ENCODE peak calls at places on chromosomes 12 and 14, in seven cellular contexts. J is RPMI7951; O is stimulated activated CD8-positive, alpha-beta memory T cell treated with anti-CD3 and anti-CD28 coated beads, Interleukin-15, amount 100 ng/mL, for 4 hours; H is ascending aorta; D is progenitor cell of endocrine pancreas; I is breast epithelium; T is AG09319. M is an unnamed sample.

GRCh38 chr12:109606261-109607028 is 32.9 kb downstream of the MVK start:
- DNase-seq in I (no peak), T (no peak), O (no peak), D (peak; percentile 37), H (no peak), J (no peak), M (no peak)

GRCh38 chr14:58826845-58827686 is 189.3 kb downstream of the DACT1 start:
- DNase-seq in T (no peak), O (no peak), I (no peak), D (no peak), H (no peak), J (peak; percentile 29), M (no peak)

GRCh38 chr14:103315368-103315911 is 18.6 kb upstream of the EIF5 start:
- DNase-seq in J (peak; percentile 7), H (peak; percentile 75), T (no peak), O (no peak), I (no peak), D (no peak), M (peak; percentile 57)

GRCh38 chr12:108930155-108930554 is 50.3 kb downstream of the DAO start:
- DNase-seq in J (no peak), I (no peak), T (no peak), O (no peak), D (no peak), H (no peak), M (no peak)

GRCh38 chr12:5966486-5967095 is 21.5 kb upstream of the ANO2 start:
- DNase-seq in D (no peak), O (no peak), H (no peak), I (no peak), T (no peak), J (no peak), M (no peak)

GRCh38 chr12:67647547-67648305 is 819 bp upstream of the DYRK2 start:
- DNase-seq in I (peak; percentile 78), D (peak; percentile 54), J (peak; percentile 91), H (peak; percentile 84), T (peak; percentile 75), O (no peak), M (peak; percentile 87)

GRCh38 chr12:99281277-99281676 is 366.3 kb upstream of the GARIN6 start:
- DNase-seq in T (no peak), H (no peak), O (no peak), D (no peak), J (peak; percentile 22), I (no peak), M (no peak)

GRCh38 chr14:49960453-49960852 is 67.6 kb downstream of the ARF6 start:
- DNase-seq in D (no peak), I (no peak), H (no peak), J (no peak), O (no peak), T (no peak), M (no peak)

GRCh38 chr12:125210104-125210755 is 145.0 kb downstream of the AACS start:
- DNase-seq in D (no peak), I (no peak), H (no peak), T (no peak), O (no peak), J (no peak), M (no peak)

GRCh38 chr12:11684393-11684792 is 34.9 kb downstream of the ETV6 start:
- DNase-seq in H (no peak), D (no peak), I (no peak), O (no peak), J (no peak), T (no peak), M (no peak)

GRCh38 chr12:102960766-102961487 is 3.5 kb downstream of the ASCL1 start:
- DNase-seq in D (no peak), O (no peak), I (no peak), J (no peak), H (no peak), T (no peak), M (no peak)

GRCh38 chr12:49827351-49828099 is 688 bp downstream of the NCKAP5L start:
- DNase-seq in O (no peak), D (peak; percentile 67), H (peak; percentile 78), T (no peak), I (no peak), J (peak; percentile 85), M (peak; percentile 79)

GRCh38 chr12:111775205-111776193 is 8.8 kb downstream of the ALDH2 start:
- DNase-seq in T (peak; percentile 90), O (no peak), D (no peak), J (peak; percentile 8), H (peak; percentile 91), I (peak; percentile 79), M (peak; percentile 88)

GRCh38 chr12:10372534-10372931 is 17.3 kb downstream of the KLRK1 start:
- DNase-seq in H (no peak), I (no peak), J (no peak), D (no peak), O (no peak), T (no peak), M (no peak)

GRCh38 chr12:71636704-71637115 is 26.9 kb downstream of the ZFC3H1 start:
- DNase-seq in H (no peak), I (no peak), O (no peak), J (peak; percentile 51), D (no peak), T (peak; percentile 38), M (no peak)

GRCh38 chr14:102554835-102555819 is 37.3 kb upstream of the RCOR1 start:
- DNase-seq in T (no peak), D (peak; percentile 31), J (peak; percentile 57), I (no peak), H (no peak), O (peak; percentile 33), M (no peak)

GRCh38 chr12:130203151-130203550 is 40.9 kb downstream of the FZD10 start:
- DNase-seq in I (no peak), D (no peak), H (peak; percentile 31), O (no peak), J (no peak), T (no peak), M (no peak)

GRCh38 chr14:84087986-84088531 is 1441.9 kb upstream of the FLRT2 start:
- DNase-seq in H (no peak), O (no peak), I (no peak), T (peak; percentile 27), J (no peak), D (no peak), M (no peak)

GRCh38 chr12:71461787-71462328 is 22.3 kb downstream of the LGR5 start:
- DNase-seq in H (no peak), I (no peak), T (no peak), D (no peak), O (no peak), J (no peak), M (no peak)

GRCh38 chr14:31169877-31170276 is 37.7 kb downstream of the HECTD1 start:
- DNase-seq in H (no peak), J (no peak), I (no peak), D (no peak), T (no peak), O (no peak), M (no peak)

GRCh38 chr12:57191410-57191809 is 25.2 kb upstream of the NXPH4 start:
- DNase-seq in D (no peak), T (no peak), H (no peak), I (no peak), O (no peak), J (peak; percentile 17), M (no peak)

GRCh38 chr14:29999013-29999539 is 71.4 kb upstream of the PRKD1 start:
- DNase-seq in J (peak; percentile 8), D (no peak), I (no peak), O (no peak), T (no peak), H (no peak), M (no peak)

GRCh38 chr12:54439521-54440255 is 20.6 kb upstream of the ITGA5 start:
- DNase-seq in H (no peak), D (no peak), O (no peak), I (no peak), T (no peak), J (peak; percentile 79), M (no peak)

GRCh38 chr12:115437061-115437567 is 753.1 kb upstream of the TBX3 start:
- DNase-seq in H (no peak), J (no peak), T (no peak), O (no peak), D (no peak), I (no peak), M (no peak)

GRCh38 chr14:77264466-77265186 is 6.4 kb downstream of the NGB start:
- DNase-seq in J (no peak), T (no peak), H (no peak), D (no peak), I (no peak), O (no peak), M (no peak)

GRCh38 chr14:24705840-24706239 is 71.8 kb upstream of the GZMB start:
- DNase-seq in O (no peak), J (no peak), D (no peak), T (no peak), I (no peak), H (no peak), M (no peak)

GRCh38 chr12:45416161-45416560 is 200.3 kb downstream of the ANO6 start:
- DNase-seq in I (no peak), J (no peak), T (no peak), H (no peak), O (no peak), D (no peak), M (no peak)

GRCh38 chr12:52836042-52836466 is 1.9 kb upstream of the KRT79 start:
- DNase-seq in I (no peak), J (peak; percentile 94), H (no peak), O (peak; percentile 74), T (no peak), D (no peak), M (no peak)

GRCh38 chr14:94933411-94933964 is 163.6 kb upstream of the GSC start:
- DNase-seq in O (no peak), D (no peak), J (no peak), T (no peak), H (no peak), I (no peak), M (no peak)

GRCh38 chr12:92021665-92022033 is 124.0 kb downstream of the BTG1 start:
- DNase-seq in H (no peak), D (no peak), T (no peak), O (no peak), I (no peak), J (peak; percentile 50), M (no peak)

M was measured in suprapubic skin.